ENCODE peak calls at places on chromosomes 3 and 15, in five cellular contexts. A is osteoblast; L is left cardiac atrium; P is activated CD4-positive, CD25-positive, alpha-beta regulatory T cell; C is fibroblast of lung. X is an unnamed sample.

GRCh38 chr3:134378384-134378783 is 4.1 kb upstream of the AMOTL2 start:
- DNase-seq in C (peak; percentile 59), A (no peak), L (no peak), P (no peak), X (no peak)

GRCh38 chr3:31980530-31981205 is 394 bp downstream of the OSBPL10 start:
- DNase-seq in C (peak; percentile 39), P (peak; percentile 9), L (peak; percentile 48), A (peak; percentile 84), X (peak; percentile 35)

GRCh38 chr15:96334705-96335428 is 4.4 kb downstream of the NR2F2 start:
- DNase-seq in L (no peak), A (peak; percentile 54), P (no peak), C (no peak), X (no peak)

GRCh38 chr15:66805207-66805975 is 103.4 kb downstream of the SMAD6 start:
- DNase-seq in C (peak; percentile 53), A (no peak), L (no peak), P (no peak), X (no peak)

GRCh38 chr15:52879862-52880261 is 89.7 kb upstream of the ONECUT1 start:
- DNase-seq in A (no peak), C (no peak), P (no peak), L (no peak), X (no peak)

GRCh38 chr15:99424978-99425665 is 140.7 kb upstream of the MEF2A start:
- DNase-seq in C (peak; percentile 90), P (peak; percentile 24), L (peak; percentile 70), A (peak; percentile 98), X (peak; percentile 82)

GRCh38 chr15:62802612-62803011 is 239.9 kb upstream of the TPM1 start:
- DNase-seq in A (no peak), P (no peak), C (no peak), L (no peak), X (no peak)

GRCh38 chr3:50299929-50300680 is 900 bp upstream of the HYAL3 start:
- DNase-seq in A (peak; percentile 89), L (no peak), C (no peak), P (no peak), X (peak; percentile 74)

GRCh38 chr3:45078910-45079522 is 52.9 kb downstream of the CLEC3B start:
- DNase-seq in A (no peak), L (no peak), C (peak; percentile 66), P (no peak), X (no peak)

GRCh38 chr15:89096664-89097063 is 8.4 kb downstream of the ABHD2 start:
- DNase-seq in A (no peak), P (no peak), C (peak; percentile 46), L (no peak), X (peak; percentile 24)

GRCh38 chr3:150925751-150926201 is 20.5 kb upstream of the MINDY4B start:
- DNase-seq in P (no peak), C (peak; percentile 15), L (peak; percentile 25), A (no peak), X (peak; percentile 64)

GRCh38 chr3:78462021-78462420 is 1305.8 kb downstream of the ROBO1 start:
- DNase-seq in C (no peak), A (no peak), P (no peak), L (no peak), X (no peak)

GRCh38 chr3:170355738-170356595 is 1.5 kb upstream of the SKIL start:
- DNase-seq in P (no peak), C (peak; percentile 54), L (peak; percentile 69), A (no peak), X (peak; percentile 79)

GRCh38 chr15:101031203-101031602 is 112.0 kb downstream of the LRRK1 start:
- DNase-seq in C (peak; percentile 61), P (no peak), L (no peak), A (peak; percentile 19), X (no peak)

GRCh38 chr15:76152197-76152596 is 92.4 kb downstream of the TMEM266 start:
- DNase-seq in L (no peak), P (no peak), C (no peak), A (no peak), X (no peak)

GRCh38 chr15:33476076-33476475 is 165.3 kb downstream of the RYR3 start:
- DNase-seq in P (no peak), L (no peak), C (no peak), A (no peak), X (no peak)

GRCh38 chr3:171266034-171266805 is 194.0 kb downstream of the TNIK start:
- DNase-seq in P (no peak), L (no peak), A (no peak), C (no peak), X (no peak)

GRCh38 chr15:84975871-84976351 is 5.7 kb upstream of the PDE8A start:
- DNase-seq in A (peak; percentile 58), L (no peak), P (no peak), C (no peak), X (no peak)

GRCh38 chr15:52505141-52505540 is 23.5 kb downstream of the MYO5A start:
- DNase-seq in A (no peak), P (no peak), L (no peak), C (no peak), X (peak; percentile 23)

GRCh38 chr3:184574552-184575430 is 13.2 kb downstream of the EPHB3 start:
- DNase-seq in A (no peak), P (no peak), L (no peak), C (no peak), X (no peak)

GRCh38 chr15:63473999-63474809 is 30.2 kb upstream of the USP3 start:
- DNase-seq in P (no peak), C (peak; percentile 81), A (peak; percentile 82), L (no peak), X (no peak)

GRCh38 chr15:47711654-47712053 is 5.7 kb upstream of the SEMA6D start:
- DNase-seq in A (peak; percentile 43), L (no peak), P (no peak), C (peak; percentile 32), X (no peak)

GRCh38 chr15:24627443-24627842 is 48.1 kb upstream of the NPAP1 start:
- DNase-seq in P (no peak), A (no peak), C (no peak), L (no peak), X (no peak)

GRCh38 chr3:99579246-99579645 is 59.1 kb upstream of the COL8A1 start:
- DNase-seq in L (no peak), C (peak; percentile 69), A (peak; percentile 48), P (no peak), X (no peak)

GRCh38 chr3:111979689-111980025 is 831 bp downstream of the ABHD10 start:
- DNase-seq in P (no peak), L (no peak), A (no peak), C (no peak), X (no peak)

GRCh38 chr15:69513986-69514385 is 61.4 kb downstream of the RPLP1 start:
- DNase-seq in P (no peak), L (no peak), A (no peak), C (no peak), X (no peak)

GRCh38 chr3:72270730-72271129 is 485.8 kb upstream of the PROK2 start:
- DNase-seq in L (no peak), A (no peak), P (no peak), C (peak; percentile 27), X (no peak)

GRCh38 chr3:54857343-54857742 is 70.5 kb downstream of the LRTM1 start:
- DNase-seq in A (no peak), C (no peak), P (no peak), L (no peak), X (no peak)

GRCh38 chr3:180871901-180872300 is 40.6 kb upstream of the FXR1 start:
- DNase-seq in A (peak; percentile 35), P (no peak), C (peak; percentile 82), L (no peak), X (no peak)

GRCh38 chr15:67824900-67825879 is at the start of gene SKOR1:
- DNase-seq in P (no peak), A (peak; percentile 99), C (peak; percentile 39), L (no peak), X (no peak)

GRCh38 chr15:99961011-99961441 is 227.8 kb upstream of the LYSMD4 start:
- DNase-seq in C (no peak), L (peak; percentile 45), P (no peak), A (peak; percentile 92), X (no peak)

GRCh38 chr3:142656595-142656994 is 60.4 kb downstream of the PLS1 start:
- DNase-seq in L (no peak), P (no peak), A (no peak), C (no peak), X (no peak)

GRCh38 chr3:168581718-168582332 is 486.1 kb upstream of the GOLIM4 start:
- DNase-seq in A (no peak), L (no peak), C (peak; percentile 2), P (no peak), X (no peak)

GRCh38 chr3:160078533-160078932 is 89.9 kb downstream of the IL12A start:
- DNase-seq in L (no peak), A (peak; percentile 21), P (no peak), C (no peak), X (no peak)

GRCh38 chr3:37920156-37920686 is 58.5 kb downstream of the CTDSPL start:
- DNase-seq in L (no peak), A (no peak), C (no peak), P (no peak), X (no peak)

GRCh38 chr3:128436214-128436613 is 30.5 kb downstream of the DNAJB8 start:
- DNase-seq in L (no peak), C (no peak), A (no peak), P (no peak), X (no peak)

GRCh38 chr3:44478606-44479094 is 1.2 kb upstream of the ZNF445 start:
- DNase-seq in C (no peak), A (no peak), L (no peak), P (no peak), X (no peak)

GRCh38 chr3:44914936-44915335 is 40.5 kb downstream of the TGM4 start:
- DNase-seq in L (no peak), C (no peak), P (no peak), A (peak; percentile 91), X (no peak)

GRCh38 chr15:101258238-101259144 is 6.6 kb upstream of the CHSY1 start:
- DNase-seq in L (peak; percentile 63), P (peak; percentile 3), C (peak; percentile 87), A (no peak), X (peak; percentile 68)

X was measured in right cardiac atrium.